ENCODE peak calls at places on chromosomes 6 and 20, in seven cellular contexts. U, Y, H, R, A, J and N are unnamed samples.

GRCh38 chr20:60219984-60220540 is 261.8 kb downstream of the CDH26 start:
- DNase-seq in J (peak), Y (no peak), H (no peak), U (no peak), A (no peak), R (no peak), N (no peak)

GRCh38 chr6:74631558-74631957 is 574.3 kb downstream of the COL12A1 start:
- DNase-seq in J (peak), A (peak), Y (no peak), R (no peak), U (no peak), H (no peak), N (no peak)

GRCh38 chr6:5004373-5005037 is 668 bp upstream of the RPP40 start:
- DNase-seq in Y (no peak), H (no peak), U (no peak), R (no peak), J (peak), A (no peak), N (no peak)

GRCh38 chr20:6081236-6081635 is 27.4 kb upstream of the LRRN4 start:
- DNase-seq in U (peak), J (peak), H (no peak), Y (no peak), A (no peak), R (no peak), N (no peak)

GRCh38 chr6:13943943-13944342 is 19.2 kb downstream of the RNF182 start:
- DNase-seq in R (no peak), Y (no peak), H (no peak), J (no peak), A (no peak), U (no peak), N (no peak)

GRCh38 chr20:49563015-49563980 is 4.6 kb downstream of the PTGIS start:
- DNase-seq in U (no peak), A (no peak), H (no peak), R (no peak), Y (no peak), J (peak), N (no peak)

GRCh38 chr6:148746363-148747144 is at the start of gene UST:
- DNase-seq in A (peak), Y (peak), J (peak), H (peak), R (peak), U (peak), N (peak)

GRCh38 chr20:34825530-34826362 is at the start of gene NCOA6:
- DNase-seq in A (peak), J (peak), R (peak), Y (peak), U (peak), H (peak), N (peak)

GRCh38 chr6:45433533-45434400 is 56.0 kb upstream of the SUPT3H start:
- DNase-seq in A (no peak), J (no peak), Y (no peak), R (no peak), H (no peak), U (no peak), N (peak)

GRCh38 chr6:139648430-139649000 is 274.1 kb upstream of the CITED2 start:
- DNase-seq in J (no peak), Y (no peak), A (no peak), H (no peak), U (no peak), R (no peak), N (no peak)

GRCh38 chr20:17854307-17854903 is 114.2 kb downstream of the SNX5 start:
- DNase-seq in H (no peak), A (peak), U (peak), R (peak), Y (peak), J (peak), N (peak)

GRCh38 chr6:112086744-112087135 is 542 bp downstream of the TUBE1 start:
- DNase-seq in Y (peak), H (peak), U (peak), A (peak), J (peak), R (peak), N (peak)

GRCh38 chr6:138371720-138372119 is 6.0 kb upstream of the SMIM28 start:
- DNase-seq in J (no peak), Y (peak), R (no peak), H (no peak), U (peak), A (no peak), N (peak)

GRCh38 chr6:16316741-16317251 is 78.4 kb downstream of the GMPR start:
- DNase-seq in H (peak), A (peak), Y (peak), U (peak), R (peak), J (peak), N (peak)

GRCh38 chr6:27040244-27041042 is 207.1 kb upstream of the PRSS16 start:
- DNase-seq in R (no peak), Y (no peak), A (peak), J (no peak), H (no peak), U (peak), N (peak)

GRCh38 chr20:38298768-38299288 is 5.1 kb upstream of the BPI start:
- DNase-seq in U (peak), R (no peak), Y (peak), A (no peak), H (no peak), J (peak), N (peak)

GRCh38 chr20:41141153-41141815 is 3.9 kb downstream of the PLCG1 start:
- DNase-seq in R (peak), Y (no peak), H (peak), J (peak), A (no peak), U (peak), N (peak)

GRCh38 chr6:52391599-52391998 is 28.5 kb upstream of the EFHC1 start:
- DNase-seq in J (no peak), H (no peak), Y (no peak), R (no peak), A (no peak), U (no peak), N (no peak)

GRCh38 chr6:161218222-161218621 is 55.6 kb downstream of the AGPAT4 start:
- DNase-seq in Y (no peak), R (peak), H (peak), U (no peak), A (no peak), J (no peak), N (no peak)

GRCh38 chr6:119077643-119078448 is 618 bp downstream of the FAM184A start:
- DNase-seq in Y (peak), H (no peak), J (peak), A (peak), U (peak), R (no peak), N (no peak)

GRCh38 chr6:42403415-42403814 is 48.3 kb downstream of the TRERF1 start:
- DNase-seq in U (peak), H (no peak), A (peak), R (no peak), J (peak), Y (peak), N (no peak)

GRCh38 chr6:30326446-30327231 is at the start of gene TRIM39:
- DNase-seq in R (peak), H (peak), J (peak), U (peak), Y (peak), A (peak), N (peak)

GRCh38 chr6:43491750-43492661 is 14.6 kb downstream of the TJAP1 start:
- DNase-seq in U (peak), H (peak), R (no peak), Y (no peak), J (peak), A (no peak), N (peak)

GRCh38 chr6:146410851-146411595 is 132.6 kb upstream of the RAB32 start:
- DNase-seq in Y (no peak), U (peak), H (no peak), R (no peak), A (no peak), J (no peak), N (no peak)

GRCh38 chr20:25529295-25529951 is 55.9 kb downstream of the NINL start:
- DNase-seq in H (no peak), R (no peak), A (no peak), Y (no peak), J (no peak), U (no peak), N (no peak)

GRCh38 chr6:110039996-110040383 is 61.9 kb downstream of the GPR6 start:
- DNase-seq in H (peak), Y (peak), A (peak), J (peak), U (peak), R (peak), N (peak)

GRCh38 chr20:33521461-33521860 is 31.6 kb downstream of the CBFA2T2 start:
- DNase-seq in H (no peak), J (no peak), A (no peak), R (peak), U (no peak), Y (no peak), N (no peak)

GRCh38 chr6:122701666-122702065 is 77.8 kb upstream of the FABP7 start:
- DNase-seq in J (no peak), R (no peak), A (no peak), U (no peak), H (no peak), Y (no peak), N (no peak)

GRCh38 chr6:134376785-134377184 is 58.9 kb upstream of the SGK1 start:
- DNase-seq in U (no peak), Y (no peak), A (no peak), H (no peak), R (no peak), J (no peak), N (no peak)

GRCh38 chr20:57061058-57061900 is 205.2 kb downstream of the BMP7 start:
- DNase-seq in U (no peak), Y (peak), H (no peak), J (peak), R (peak), A (peak), N (no peak)

GRCh38 chr6:40804905-40805304 is 217.7 kb upstream of the LRFN2 start:
- DNase-seq in R (peak), U (no peak), H (no peak), J (peak), Y (no peak), A (no peak), N (no peak)

GRCh38 chr6:76230711-76231110 is 158.2 kb upstream of the IMPG1 start:
- DNase-seq in J (no peak), R (no peak), H (no peak), U (no peak), A (peak), Y (peak), N (no peak)

GRCh38 chr6:167799033-167799933 is 27.4 kb upstream of the AFDN start:
- DNase-seq in Y (no peak), H (no peak), A (peak), R (no peak), J (peak), U (no peak), N (peak)

GRCh38 chr6:99432877-99433276 is 7.8 kb upstream of the PNISR start:
- DNase-seq in Y (no peak), A (peak), R (no peak), H (no peak), J (no peak), U (peak), N (no peak)

DNA sequence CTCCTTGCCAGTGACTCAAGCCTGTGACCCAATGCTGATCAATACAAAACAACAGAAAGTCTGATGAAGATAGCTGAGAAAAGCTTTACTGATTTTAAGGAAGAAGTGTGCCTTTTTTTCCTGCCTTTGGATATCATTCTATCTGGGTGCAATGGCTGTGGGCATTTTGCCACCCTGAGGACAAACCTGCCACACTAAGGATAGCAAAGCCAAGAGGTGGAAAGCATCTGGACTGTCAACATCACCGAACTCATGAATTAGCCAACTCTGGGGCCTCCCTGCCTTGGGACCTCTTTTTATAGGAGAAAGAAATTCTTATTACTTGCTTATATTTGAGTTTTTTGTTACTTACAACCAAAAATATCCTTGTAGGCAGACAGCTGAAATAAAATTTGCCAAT is 19.9 kb downstream of the RALGAPA2 start:
- DNase-seq in J (no peak), R (no peak), H (no peak), A (no peak), Y (no peak), U (no peak), N (no peak)
- H3K4me2 ChIP-seq in J (no peak), R (no peak), H (no peak), A (no peak), Y (no peak), U (no peak), N (no peak)

GRCh38 chr6:132498638-132499037 is 14.3 kb downstream of the STX7 start:
- DNase-seq in H (peak), U (no peak), J (no peak), Y (no peak), A (no peak), R (peak), N (no peak)
- H3K27ac ChIP-seq in H (peak), U (no peak), J (no peak), Y (no peak), A (no peak), R (peak), N (no peak)

DNA sequence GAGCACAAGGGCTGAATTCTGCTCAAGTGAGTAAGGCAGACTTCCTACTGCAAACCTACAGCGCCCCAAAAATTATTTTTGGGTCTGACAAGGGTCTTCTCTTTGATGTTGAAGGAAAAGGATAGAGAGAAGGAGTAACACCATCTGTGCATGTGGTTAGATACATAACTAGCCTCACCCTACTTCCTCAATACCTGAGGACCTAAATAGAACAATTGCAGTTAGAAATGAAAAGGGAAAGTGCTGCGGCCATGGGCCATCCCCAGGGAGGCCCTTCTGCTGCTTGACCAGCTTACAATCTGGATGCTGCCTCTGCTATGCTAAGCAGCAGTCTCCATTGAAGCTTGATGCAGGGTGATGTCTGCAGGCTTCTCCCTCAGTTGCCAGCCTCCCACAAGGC is 63.2 kb upstream of the ARMH2 start:
- DNase-seq in U (no peak), A (no peak), R (peak), J (no peak), Y (no peak), H (peak), N (no peak)
- H3K4me2 ChIP-seq in U (no peak), A (no peak), R (peak), J (no peak), Y (no peak), H (peak), N (no peak)

GRCh38 chr6:475341-475740 is 83.8 kb downstream of the IRF4 start:
- DNase-seq in A (no peak), H (no peak), U (no peak), Y (no peak), J (no peak), R (no peak), N (no peak)
- H3K27ac ChIP-seq in A (no peak), H (no peak), U (no peak), Y (no peak), J (no peak), R (no peak), N (no peak)

GRCh38 chr20:9611921-9612320 is 97.5 kb downstream of the LAMP5 start:
- DNase-seq in R (no peak), H (no peak), U (no peak), A (no peak), Y (no peak), J (no peak), N (no peak)
- H3K4me2 ChIP-seq in R (no peak), H (no peak), U (no peak), A (no peak), Y (no peak), J (no peak), N (no peak)